ENCODE peak calls at places on chromosomes 5 and 9, in ten cellular contexts. G is DMS 273 treated with DMSO at 0.1 percent for 48 hours; T is pancreas; B is A549; H is substantia nigra; Z is kidney tubule cell; L is stimulated activated CD8-positive, alpha-beta memory T cell treated with anti-CD3 and anti-CD28 coated beads, Interleukin-4, amount 100 ng/mL, for 1 hour; I is nephron progenitor cell; F is heart right ventricle; N is brain microvascular endothelial cell. O is an unnamed sample.

GRCh38 chr9:114687034-114687433 is 5.0 kb upstream of the TEX48 start:
- DNase-seq in Z (no peak), G (no peak), B (no peak), L (no peak), I (no peak), F (no peak), T (no peak), N (peak; percentile 9), H (no peak), O (no peak)

GRCh38 chr5:172383231-172383802 is 71.0 kb downstream of the SH3PXD2B start:
- DNase-seq in G (no peak), N (peak; percentile 68), F (no peak), L (no peak), I (no peak), T (peak; percentile 52), B (peak; percentile 86), Z (peak; percentile 72), H (no peak), O (no peak)

GRCh38 chr5:35485487-35485886 is 132.2 kb upstream of the SPEF2 start:
- DNase-seq in Z (no peak), F (no peak), I (no peak), G (no peak), H (no peak), B (no peak), L (no peak), N (no peak), T (no peak), O (no peak)

GRCh38 chr9:81632599-81632998 is 56.7 kb downstream of the TLE1 start:
- DNase-seq in F (no peak), G (no peak), B (peak; percentile 54), T (no peak), H (no peak), I (no peak), N (peak; percentile 78), Z (peak; percentile 40), L (no peak), O (no peak)

GRCh38 chr9:25935188-25935587 is 256.9 kb upstream of the TUSC1 start:
- DNase-seq in B (no peak), F (no peak), L (no peak), Z (no peak), H (no peak), T (no peak), N (peak; percentile 14), G (no peak), I (no peak), O (no peak)

GRCh38 chr5:116771466-116772151 is 197.0 kb upstream of the SEMA6A start:
- DNase-seq in L (no peak), F (no peak), B (no peak), H (no peak), N (no peak), T (peak; percentile 17), I (peak; percentile 6), Z (no peak), G (no peak), O (no peak)

GRCh38 chr5:127839496-127840197 is 136.5 kb downstream of the CCDC192 start:
- DNase-seq in H (no peak), T (no peak), F (no peak), I (no peak), B (no peak), G (no peak), N (no peak), Z (no peak), L (no peak), O (no peak)

GRCh38 chr5:168793844-168794837 is 215.0 kb upstream of the PANK3 start:
- DNase-seq in Z (peak; percentile 79), I (no peak), F (no peak), N (peak; percentile 23), L (no peak), T (no peak), G (no peak), B (peak; percentile 10), H (peak; percentile 10), O (no peak)

GRCh38 chr9:134381671-134382505 is 55.6 kb downstream of the RXRA start:
- DNase-seq in H (no peak), L (no peak), I (no peak), N (no peak), B (no peak), Z (no peak), G (no peak), F (peak; percentile 70), T (no peak), O (no peak)

GRCh38 chr5:80481019-80481893 is 6.6 kb upstream of the FAM151B start:
- DNase-seq in L (no peak), B (peak; percentile 63), G (peak; percentile 14), N (peak; percentile 61), T (peak; percentile 10), I (no peak), Z (peak; percentile 60), F (no peak), H (peak; percentile 1), O (no peak)

GRCh38 chr5:107696071-107696470 is 25.3 kb upstream of the EFNA5 start:
- DNase-seq in N (no peak), F (no peak), L (no peak), B (no peak), G (no peak), Z (no peak), H (no peak), I (no peak), T (no peak), O (no peak)

GRCh38 chr9:110531776-110532175 is 47.8 kb downstream of the SVEP1 start:
- DNase-seq in H (no peak), T (no peak), F (no peak), G (peak; percentile 89), Z (no peak), N (no peak), B (no peak), L (no peak), I (no peak), O (no peak)

GRCh38 chr5:142529626-142530278 is 156.1 kb downstream of the FGF1 start:
- DNase-seq in I (no peak), G (no peak), F (no peak), B (peak; percentile 50), N (peak; percentile 77), T (no peak), H (no peak), L (no peak), Z (peak; percentile 96), O (no peak)

GRCh38 chr5:79255786-79256557 is 20.0 kb downstream of the JMY start:
- DNase-seq in L (no peak), I (peak; percentile 49), F (peak; percentile 15), T (no peak), N (peak; percentile 19), G (no peak), B (peak; percentile 57), Z (peak; percentile 55), H (no peak), O (no peak)

GRCh38 chr5:10536931-10537579 is 26.8 kb upstream of the ANKRD33B start:
- DNase-seq in H (no peak), F (no peak), G (no peak), L (no peak), N (no peak), Z (no peak), T (no peak), I (no peak), B (no peak), O (no peak)

GRCh38 chr5:140608730-140609520 is 24.1 kb downstream of the CD14 start:
- DNase-seq in T (no peak), B (no peak), Z (no peak), G (no peak), I (no peak), N (no peak), F (peak; percentile 37), L (no peak), H (no peak), O (no peak)

GRCh38 chr9:35828716-35829083 is at the start of gene FAM221B:
- DNase-seq in F (no peak), Z (peak; percentile 3), N (no peak), B (no peak), I (peak; percentile 75), G (no peak), H (no peak), T (no peak), L (no peak), O (no peak)

GRCh38 chr5:143404416-143405062 is 1.1 kb upstream of the NR3C1 start:
- DNase-seq in G (peak; percentile 77), T (peak; percentile 73), L (peak; percentile 25), Z (peak; percentile 84), I (peak; percentile 51), F (peak; percentile 87), B (peak; percentile 92), N (peak; percentile 84), H (peak; percentile 87), O (peak; percentile 90)

GRCh38 chr9:76756273-76756650 is 8.0 kb upstream of the PCA3 start:
- DNase-seq in I (peak; percentile 36), G (no peak), B (peak; percentile 42), F (no peak), T (no peak), N (peak; percentile 9), L (no peak), Z (peak; percentile 44), H (no peak), O (peak; percentile 3)

GRCh38 chr5:67198917-67199316 is 2.3 kb upstream of the CD180 start:
- DNase-seq in L (no peak), G (no peak), H (no peak), I (no peak), T (no peak), Z (no peak), F (no peak), B (no peak), N (no peak), O (no peak)

GRCh38 chr5:149345892-149346222 is 558 bp downstream of the GRPEL2 start:
- DNase-seq in B (peak; percentile 23), Z (peak; percentile 35), H (no peak), T (no peak), L (no peak), G (no peak), F (no peak), N (no peak), I (no peak), O (no peak)

GRCh38 chr9:133883356-133883755 is 108.8 kb downstream of the VAV2 start:
- DNase-seq in T (no peak), I (no peak), H (no peak), B (no peak), L (no peak), G (no peak), Z (no peak), N (no peak), F (no peak), O (peak; percentile 49)

GRCh38 chr5:104951829-104952228 is 1389.2 kb upstream of the NUDT12 start:
- DNase-seq in Z (no peak), T (no peak), N (no peak), B (no peak), F (no peak), L (no peak), I (no peak), G (no peak), H (no peak), O (no peak)

GRCh38 chr5:126104951-126105350 is 318.3 kb upstream of the GRAMD2B start:
- DNase-seq in I (no peak), H (no peak), B (no peak), G (no peak), L (no peak), T (no peak), F (no peak), Z (peak; percentile 5), N (no peak), O (no peak)

GRCh38 chr5:31992377-31992776 is 181.7 kb downstream of the GOLPH3 start:
- DNase-seq in L (no peak), N (no peak), B (no peak), G (no peak), H (no peak), T (no peak), I (no peak), F (no peak), Z (no peak), O (no peak)

GRCh38 chr5:35853652-35854051 is 3.0 kb upstream of the IL7R start:
- DNase-seq in B (no peak), G (no peak), H (no peak), N (no peak), T (no peak), F (no peak), Z (no peak), L (no peak), I (no peak), O (no peak)

GRCh38 chr5:2300421-2300820 is 417.7 kb upstream of the IRX4 start:
- DNase-seq in G (no peak), F (no peak), B (no peak), Z (no peak), N (no peak), T (no peak), L (no peak), H (no peak), I (no peak), O (no peak)

GRCh38 chr5:22693125-22693524 is 160.0 kb downstream of the CDH12 start:
- DNase-seq in I (no peak), Z (no peak), L (no peak), N (no peak), H (no peak), F (no peak), G (no peak), T (no peak), B (no peak), O (no peak)

O was measured in C1 segment of cervical spinal cord.